ENCODE peak calls at places on chromosomes 11 and 22, in six cellular contexts. E is GM12878, F is hippocampal formation, O is kidney, N is fibroblast of pulmonary artery, B is HT-29. P is an unnamed sample.

GRCh38 chr11:86134580-86135318 is 65.9 kb upstream of the PICALM start:
- DNase-seq in E (no peak), F (peak), O (no peak), N (no peak), B (peak), P (no peak)

GRCh38 chr11:42043312-42043711 is 583.9 kb upstream of the LRRC4C start:
- DNase-seq in E (no peak), F (no peak), O (no peak), N (peak), B (no peak), P (no peak)

GRCh38 chr11:13726456-13726855 is 58.0 kb downstream of the FAR1 start:
- DNase-seq in E (no peak), F (no peak), O (no peak), N (no peak), B (no peak), P (no peak)

GRCh38 chr22:42693055-42693762 is 27.5 kb downstream of the A4GALT start:
- DNase-seq in E (no peak), F (no peak), O (peak), N (no peak), B (no peak), P (no peak)

GRCh38 chr11:124640660-124641059 is 18.0 kb downstream of the TBRG1 start:
- DNase-seq in E (no peak), F (no peak), O (no peak), N (no peak), B (no peak), P (no peak)

GRCh38 chr11:69297926-69298777 is 4.2 kb downstream of the MYEOV start:
- DNase-seq in E (peak), F (peak), O (peak), N (peak), B (peak), P (peak)

GRCh38 chr11:134510641-134511040 is 98.6 kb upstream of the B3GAT1 start:
- DNase-seq in E (no peak), F (no peak), O (peak), N (no peak), B (no peak), P (no peak)

GRCh38 chr11:13111813-13112130 is 102.7 kb downstream of the RASSF10 start:
- DNase-seq in E (no peak), F (no peak), O (no peak), N (no peak), B (no peak), P (no peak)

GRCh38 chr11:130487390-130488186 is 39.1 kb downstream of the ADAMTS15 start:
- DNase-seq in E (no peak), F (no peak), O (no peak), N (no peak), B (no peak), P (no peak)

GRCh38 chr11:16279524-16279923 is 76.8 kb downstream of the SOX6 start:
- DNase-seq in E (no peak), F (no peak), O (no peak), N (no peak), B (no peak), P (no peak)

GRCh38 chr11:97738751-97739150 is 1282.0 kb upstream of the CNTN5 start:
- DNase-seq in E (no peak), F (no peak), O (no peak), N (peak), B (no peak), P (no peak)

GRCh38 chr11:123197711-123198110 is 2.7 kb upstream of the CLMP start:
- DNase-seq in E (no peak), F (no peak), O (no peak), N (peak), B (no peak), P (no peak)

GRCh38 chr11:88631497-88631896 is 294.0 kb upstream of the CTSC start:
- DNase-seq in E (no peak), F (no peak), O (no peak), N (no peak), B (no peak), P (no peak)

GRCh38 chr22:29245626-29246385 is 22.0 kb downstream of the RHBDD3 start:
- DNase-seq in E (no peak), F (peak), O (peak), N (peak), B (peak), P (peak)

GRCh38 chr11:36469063-36469462 is 41.0 kb downstream of the TRAF6 start:
- DNase-seq in E (no peak), F (no peak), O (no peak), N (peak), B (no peak), P (no peak)

GRCh38 chr11:56842829-56843794 is 94.6 kb upstream of the OR9G4 start:
- DNase-seq in E (no peak), F (no peak), O (no peak), N (no peak), B (no peak), P (no peak)

GRCh38 chr11:6736495-6737121 is 35.2 kb downstream of the OR2AG2 start:
- DNase-seq in E (no peak), F (no peak), O (no peak), N (no peak), B (no peak), P (no peak)

GRCh38 chr22:43826142-43827093 is 14.3 kb upstream of the EFCAB6 start:
- DNase-seq in E (no peak), F (peak), O (peak), N (peak), B (no peak), P (no peak)

GRCh38 chr22:49663311-49663711 is 164.4 kb downstream of the BRD1 start:
- DNase-seq in E (no peak), F (no peak), O (peak), N (no peak), B (no peak), P (no peak)

GRCh38 chr11:61908730-61909622 is 8.4 kb downstream of the RAB3IL1 start:
- DNase-seq in E (no peak), F (no peak), O (peak), N (no peak), B (no peak), P (peak)

GRCh38 chr11:129248618-129249017 is 56.5 kb upstream of the ARHGAP32 start:
- DNase-seq in E (no peak), F (no peak), O (no peak), N (peak), B (peak), P (no peak)

GRCh38 chr11:43507171-43507570 is 148.5 kb downstream of the TTC17 start:
- DNase-seq in E (no peak), F (no peak), O (no peak), N (no peak), B (no peak), P (no peak)

GRCh38 chr22:47190276-47190956 is 428.0 kb downstream of the TBC1D22A start:
- DNase-seq in E (no peak), F (no peak), O (peak), N (no peak), B (no peak), P (no peak)

GRCh38 chr11:1830500-1831223 is 4.1 kb upstream of the SYT8 start:
- DNase-seq in E (no peak), F (no peak), O (peak), N (no peak), B (peak), P (no peak)

GRCh38 chr11:66476841-66477251 is 3.4 kb upstream of the DPP3 start:
- DNase-seq in E (no peak), F (no peak), O (no peak), N (no peak), B (no peak), P (no peak)

GRCh38 chr22:44108076-44108475 is 72.6 kb upstream of the PARVG start:
- DNase-seq in E (no peak), F (no peak), O (peak), N (no peak), B (no peak), P (no peak)

GRCh38 chr11:17767914-17768313 is 33.3 kb downstream of the KCNC1 start:
- DNase-seq in E (no peak), F (no peak), O (peak), N (no peak), B (no peak), P (no peak)

GRCh38 chr22:36971305-36971704 is 47.9 kb downstream of the TST start:
- DNase-seq in E (no peak), F (no peak), O (no peak), N (no peak), B (no peak), P (no peak)

GRCh38 chr11:35488117-35488516 is 37.3 kb downstream of the PAMR1 start:
- DNase-seq in E (no peak), F (no peak), O (no peak), N (peak), B (no peak), P (no peak)

GRCh38 chr22:48316245-48316875 is 1511.3 kb downstream of the BRD1 start:
- DNase-seq in E (no peak), F (no peak), O (peak), N (no peak), B (no peak), P (no peak)

GRCh38 chr11:78379039-78379670 is 38.5 kb downstream of the GAB2 start:
- DNase-seq in E (no peak), F (no peak), O (no peak), N (no peak), B (no peak), P (no peak)

GRCh38 chr22:21992593-21993237 is 10.1 kb upstream of the TOP3B start:
- DNase-seq in E (no peak), F (no peak), O (no peak), N (no peak), B (no peak), P (no peak)

P was measured in left ventricle myocardium inferior.